ENCODE peak calls at places on chromosomes 6 and 20, in seven cellular contexts. C is NCI-H1092; Z is mesothelial cell of epicardium; Y is stimulated activated CD8-positive, alpha-beta memory T cell treated with anti-CD3 and anti-CD28 coated beads, Interleukin-15, amount 100 ng/mL, for 4 hours; N is EH; X is body of pancreas; Q is activated T-cell treated with anti-CD3 and anti-CD28 coated beads, Interleukin-2, amount 50 U/mL, for 72 hours. E is an unnamed sample.

GRCh38 chr20:4763261-4763660 is 41.6 kb downstream of the PRND start:
- DNase-seq in C (no peak), Z (no peak), Y (no peak), N (no peak), X (no peak), Q (no peak), E (no peak)

GRCh38 chr6:47419621-47420020 is 58.0 kb upstream of the CD2AP start:
- DNase-seq in C (no peak), Z (no peak), Y (no peak), N (no peak), X (peak; percentile 29), Q (no peak), E (no peak)

GRCh38 chr6:118551063-118551672 is 3.1 kb downstream of the PLN start:
- DNase-seq in C (peak; percentile 7), Z (no peak), Y (no peak), N (peak; percentile 67), X (no peak), Q (peak; percentile 6), E (peak; percentile 14)

GRCh38 chr6:154696661-154697060 is 36.6 kb upstream of the SCAF8 start:
- DNase-seq in C (no peak), Z (no peak), Y (no peak), N (no peak), X (no peak), Q (no peak), E (no peak)

GRCh38 chr6:45327956-45328522 is at the start of gene RUNX2:
- DNase-seq in C (no peak), Z (no peak), Y (no peak), N (peak; percentile 80), X (no peak), Q (no peak), E (no peak)

GRCh38 chr20:25233016-25233772 is 14.7 kb upstream of the PYGB start:
- DNase-seq in C (peak; percentile 35), Z (no peak), Y (no peak), N (peak; percentile 77), X (peak; percentile 88), Q (no peak), E (no peak)

GRCh38 chr20:53642196-53643030 is 48.8 kb upstream of the ZNF217 start:
- DNase-seq in C (no peak), Z (no peak), Y (no peak), N (peak; percentile 77), X (peak; percentile 93), Q (peak; percentile 47), E (no peak)

GRCh38 chr20:60583741-60584140 is 625.5 kb downstream of the CDH26 start:
- DNase-seq in C (no peak), Z (no peak), Y (no peak), N (no peak), X (no peak), Q (no peak), E (no peak)